ENCODE peak calls at places on chromosomes 13 and 19, in eight cellular contexts. One of them, this sample, is unnamed.

GRCh38 chr13:24038846-24039330 is 121.6 kb upstream of the SPATA13 start:
- DNase-seq in SK-N-SH: no peak
- DNase-seq in HCT116: no peak
- DNase-seq in HepG2: peak
- DNase-seq in stomach: no peak
- DNase-seq in transverse colon: peak
- DNase-seq in K562: no peak
- DNase-seq in breast epithelium: no peak
- DNase-seq in this sample: peak

GRCh38 chr13:20637811-20638210 is 65.7 kb upstream of the IL17D start:
- DNase-seq in HCT116: no peak
- DNase-seq in SK-N-SH: no peak
- DNase-seq in breast epithelium: no peak
- DNase-seq in transverse colon: no peak
- DNase-seq in K562: no peak
- DNase-seq in stomach: no peak
- DNase-seq in HepG2: no peak
- DNase-seq in this sample: no peak

GRCh38 chr13:26011996-26012688 is 39.7 kb downstream of the SHISA2 start:
- DNase-seq in breast epithelium: no peak
- DNase-seq in HepG2: no peak
- DNase-seq in transverse colon: no peak
- DNase-seq in stomach: no peak
- DNase-seq in SK-N-SH: no peak
- DNase-seq in K562: no peak
- DNase-seq in HCT116: no peak
- DNase-seq in this sample: no peak

GRCh38 chr13:23159205-23159586 is 21.6 kb upstream of the SGCG start:
- DNase-seq in SK-N-SH: peak
- DNase-seq in breast epithelium: no peak
- DNase-seq in transverse colon: no peak
- DNase-seq in stomach: no peak
- DNase-seq in K562: peak
- DNase-seq in HCT116: no peak
- DNase-seq in HepG2: peak
- DNase-seq in this sample: no peak

GRCh38 chr13:74246398-74246975 is 112.3 kb upstream of the KLF12 start:
- DNase-seq in SK-N-SH: no peak
- DNase-seq in breast epithelium: no peak
- DNase-seq in stomach: no peak
- DNase-seq in HCT116: no peak
- DNase-seq in transverse colon: no peak
- DNase-seq in HepG2: no peak
- DNase-seq in K562: no peak
- DNase-seq in this sample: no peak

GRCh38 chr13:33918199-33918932 is 100.4 kb downstream of the RFC3 start:
- DNase-seq in stomach: no peak
- DNase-seq in transverse colon: no peak
- DNase-seq in K562: no peak
- DNase-seq in HCT116: no peak
- DNase-seq in SK-N-SH: no peak
- DNase-seq in HepG2: no peak
- DNase-seq in breast epithelium: no peak
- DNase-seq in this sample: no peak

GRCh38 chr19:22515435-22515834 is 93.3 kb upstream of the ZNF98 start:
- DNase-seq in HepG2: no peak
- DNase-seq in transverse colon: no peak
- DNase-seq in HCT116: no peak
- DNase-seq in breast epithelium: no peak
- DNase-seq in stomach: no peak
- DNase-seq in K562: no peak
- DNase-seq in SK-N-SH: no peak
- DNase-seq in this sample: no peak

GRCh38 chr13:75359266-75359665 is 122.7 kb downstream of the TBC1D4 start:
- DNase-seq in K562: no peak
- DNase-seq in HCT116: peak
- DNase-seq in SK-N-SH: no peak
- DNase-seq in stomach: no peak
- DNase-seq in transverse colon: no peak
- DNase-seq in breast epithelium: no peak
- DNase-seq in HepG2: no peak
- DNase-seq in this sample: no peak

GRCh38 chr19:51681286-51681956 is 11.7 kb upstream of the SPACA6 start:
- DNase-seq in SK-N-SH: no peak
- DNase-seq in HCT116: no peak
- DNase-seq in HepG2: no peak
- DNase-seq in transverse colon: no peak
- DNase-seq in K562: no peak
- DNase-seq in stomach: no peak
- DNase-seq in breast epithelium: no peak
- DNase-seq in this sample: no peak

GRCh38 chr13:76954568-76954967 is 6.3 kb downstream of the ACOD1 start:
- DNase-seq in HepG2: no peak
- DNase-seq in breast epithelium: no peak
- DNase-seq in stomach: no peak
- DNase-seq in SK-N-SH: no peak
- DNase-seq in HCT116: no peak
- DNase-seq in transverse colon: no peak
- DNase-seq in K562: no peak
- DNase-seq in this sample: no peak

GRCh38 chr19:36257512-36257876 is 42.6 kb downstream of the ZNF146 start:
- DNase-seq in HCT116: no peak
- DNase-seq in K562: no peak
- DNase-seq in transverse colon: no peak
- DNase-seq in HepG2: no peak
- DNase-seq in breast epithelium: no peak
- DNase-seq in stomach: no peak
- DNase-seq in SK-N-SH: peak
- DNase-seq in this sample: no peak

GRCh38 chr13:78830508-78830907 is 171.6 kb upstream of the OBI1 start:
- DNase-seq in HepG2: no peak
- DNase-seq in K562: no peak
- DNase-seq in HCT116: no peak
- DNase-seq in stomach: no peak
- DNase-seq in breast epithelium: no peak
- DNase-seq in SK-N-SH: no peak
- DNase-seq in transverse colon: no peak
- DNase-seq in this sample: no peak
- TF ChIP-seq POLR2AphosphoS5 in HepG2: no peak
- TF ChIP-seq POLR2AphosphoS5 in K562: no peak
- TF ChIP-seq POLR2AphosphoS5 in HCT116: no peak
- TF ChIP-seq POLR2AphosphoS5 in stomach: no peak
- TF ChIP-seq POLR2AphosphoS5 in breast epithelium: no peak
- TF ChIP-seq POLR2AphosphoS5 in SK-N-SH: no peak
- TF ChIP-seq POLR2AphosphoS5 in transverse colon: no peak
- TF ChIP-seq POLR2AphosphoS5 in this sample: no peak

GRCh38 chr13:102571075-102571474 is 25.7 kb upstream of the TPP2 start:
- DNase-seq in K562: no peak
- DNase-seq in transverse colon: no peak
- DNase-seq in SK-N-SH: peak
- DNase-seq in breast epithelium: no peak
- DNase-seq in stomach: no peak
- DNase-seq in HCT116: no peak
- DNase-seq in HepG2: peak
- DNase-seq in this sample: no peak
- TF ChIP-seq CTCF in K562: peak
- TF ChIP-seq CTCF in transverse colon: no peak
- TF ChIP-seq CTCF in SK-N-SH: no peak
- TF ChIP-seq CTCF in breast epithelium: no peak
- TF ChIP-seq CTCF in stomach: no peak
- TF ChIP-seq CTCF in HCT116: peak
- TF ChIP-seq CTCF in HepG2: peak
- TF ChIP-seq CTCF in this sample: no peak

DNA sequence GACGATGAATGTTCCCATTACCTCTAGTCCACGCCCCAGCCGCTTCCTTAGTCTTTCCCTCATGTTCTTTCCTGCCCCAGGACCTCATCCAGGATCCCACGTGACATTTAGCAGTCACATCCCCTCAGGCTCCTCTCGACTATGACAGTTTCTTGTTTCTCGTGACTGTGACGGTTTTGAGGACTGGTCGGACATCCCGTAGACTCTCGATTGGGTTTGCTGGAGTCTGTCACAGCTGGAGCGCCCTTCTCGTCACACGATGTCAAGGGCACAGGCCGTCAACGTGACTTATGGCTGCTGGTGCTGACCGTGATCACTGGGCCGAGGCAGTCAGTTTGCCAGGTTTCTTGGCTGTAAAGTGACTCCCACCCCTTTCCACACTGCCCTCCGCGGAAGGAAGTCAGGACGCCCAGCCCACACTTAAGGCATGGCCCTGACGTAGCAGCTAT is 22.8 kb downstream of the ELAVL1 start:
- DNase-seq in stomach: no peak
- DNase-seq in HepG2: no peak
- DNase-seq in SK-N-SH: no peak
- DNase-seq in transverse colon: no peak
- DNase-seq in breast epithelium: no peak
- DNase-seq in K562: no peak
- DNase-seq in HCT116: no peak
- DNase-seq in this sample: no peak
- TF ChIP-seq POLR2AphosphoS5 in stomach: no peak
- TF ChIP-seq POLR2AphosphoS5 in HepG2: no peak
- TF ChIP-seq POLR2AphosphoS5 in SK-N-SH: no peak
- TF ChIP-seq POLR2AphosphoS5 in transverse colon: no peak
- TF ChIP-seq POLR2AphosphoS5 in breast epithelium: no peak
- TF ChIP-seq POLR2AphosphoS5 in K562: no peak
- TF ChIP-seq POLR2AphosphoS5 in HCT116: no peak
- TF ChIP-seq POLR2AphosphoS5 in this sample: peak

DNA sequence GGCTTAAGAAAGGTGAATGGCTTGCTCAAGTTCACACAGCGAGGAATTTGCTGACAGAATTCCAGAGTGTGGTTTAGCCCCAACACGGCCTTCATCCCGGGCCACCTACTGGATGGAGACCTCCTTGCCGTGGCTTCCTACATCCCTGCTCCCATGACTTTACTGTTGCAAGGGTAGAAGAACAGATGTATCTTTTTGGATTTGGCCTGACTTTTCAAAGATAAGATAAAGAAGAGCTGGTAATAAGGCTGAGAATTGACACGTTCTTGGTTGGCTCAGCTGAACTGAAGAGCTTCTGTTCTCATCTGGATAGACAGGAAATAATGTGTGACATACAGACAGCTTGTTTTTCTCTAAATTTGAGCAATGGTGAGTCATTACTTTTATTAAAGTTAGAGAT is 113.1 kb downstream of the KLF5 start:
- DNase-seq in transverse colon: no peak
- DNase-seq in stomach: no peak
- DNase-seq in breast epithelium: no peak
- DNase-seq in HepG2: no peak
- DNase-seq in K562: no peak
- DNase-seq in HCT116: no peak
- DNase-seq in SK-N-SH: no peak
- DNase-seq in this sample: no peak
- TF ChIP-seq CTCF in transverse colon: no peak
- TF ChIP-seq CTCF in stomach: no peak
- TF ChIP-seq CTCF in breast epithelium: no peak
- TF ChIP-seq CTCF in HepG2: peak
- TF ChIP-seq CTCF in K562: no peak
- TF ChIP-seq CTCF in HCT116: peak
- TF ChIP-seq CTCF in SK-N-SH: peak
- TF ChIP-seq CTCF in this sample: no peak

DNA sequence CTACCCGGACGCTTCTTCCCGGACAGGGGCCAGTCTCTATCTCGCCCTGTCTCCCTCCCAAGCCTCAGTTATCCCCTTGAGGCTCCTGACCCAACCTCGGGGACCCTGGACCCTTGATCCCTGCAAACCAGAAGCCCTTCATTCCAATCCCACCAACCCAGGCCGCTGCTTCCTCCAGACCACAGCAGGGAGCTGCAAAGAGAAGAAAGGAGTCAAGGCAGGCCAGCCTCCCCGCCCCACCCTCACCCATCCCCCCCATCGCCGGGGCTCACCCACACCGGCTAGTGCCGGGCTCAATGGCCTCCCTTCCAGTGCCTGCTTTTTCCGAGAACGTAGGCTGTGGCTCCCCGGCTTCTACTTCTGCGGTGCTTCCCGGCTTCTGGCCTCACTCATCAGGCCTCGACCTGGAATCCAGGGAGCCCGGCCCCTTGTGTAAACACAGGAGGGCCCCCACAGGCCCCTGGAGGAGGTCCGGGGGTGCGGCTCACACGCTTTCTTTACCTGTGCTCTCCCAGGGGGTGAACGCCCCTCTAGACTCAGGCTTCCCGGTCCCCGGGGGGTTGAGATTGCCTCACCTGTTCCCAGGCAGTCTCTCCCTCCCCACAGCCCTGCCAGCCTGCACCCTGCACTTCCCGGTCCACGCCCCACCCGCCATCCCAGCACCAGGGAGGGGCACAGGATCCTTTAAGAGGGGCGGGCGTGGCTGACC is at the start of gene FAM83E:
- DNase-seq in stomach: peak
- DNase-seq in HepG2: no peak
- DNase-seq in K562: peak
- DNase-seq in transverse colon: peak
- DNase-seq in breast epithelium: no peak
- DNase-seq in HCT116: no peak
- DNase-seq in SK-N-SH: no peak
- DNase-seq in this sample: peak
- TF ChIP-seq POLR2AphosphoS5 in stomach: peak
- TF ChIP-seq POLR2AphosphoS5 in HepG2: no peak
- TF ChIP-seq POLR2AphosphoS5 in K562: peak
- TF ChIP-seq POLR2AphosphoS5 in transverse colon: peak
- TF ChIP-seq POLR2AphosphoS5 in breast epithelium: no peak
- TF ChIP-seq POLR2AphosphoS5 in HCT116: peak
- TF ChIP-seq POLR2AphosphoS5 in SK-N-SH: no peak
- TF ChIP-seq POLR2AphosphoS5 in this sample: peak

DNA sequence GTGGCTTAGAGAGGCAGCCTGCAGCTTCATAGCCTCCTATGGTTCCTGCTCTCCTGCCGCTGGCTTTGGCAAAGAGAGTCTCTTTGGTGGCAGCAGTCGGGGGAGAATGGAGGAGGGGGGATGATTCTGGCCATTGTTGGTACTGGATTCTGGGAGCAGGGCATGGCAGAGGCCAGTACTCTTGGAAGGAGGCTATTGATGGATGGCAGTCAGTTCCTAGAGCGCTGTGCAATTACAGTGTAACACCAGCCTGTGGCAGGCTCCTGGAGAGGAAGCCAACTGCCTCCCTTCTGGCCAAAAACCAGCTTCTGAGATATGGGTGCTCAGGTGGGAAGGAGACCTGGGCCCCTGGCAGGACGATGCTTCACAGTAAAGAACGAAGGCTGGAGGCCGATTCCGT is 47.9 kb upstream of the TMTC4 start:
- DNase-seq in K562: no peak
- DNase-seq in stomach: no peak
- DNase-seq in SK-N-SH: no peak
- DNase-seq in HepG2: no peak
- DNase-seq in breast epithelium: no peak
- DNase-seq in transverse colon: no peak
- DNase-seq in HCT116: no peak
- DNase-seq in this sample: no peak
- TF ChIP-seq CTCF in K562: no peak
- TF ChIP-seq CTCF in stomach: no peak
- TF ChIP-seq CTCF in SK-N-SH: no peak
- TF ChIP-seq CTCF in HepG2: peak
- TF ChIP-seq CTCF in breast epithelium: no peak
- TF ChIP-seq CTCF in transverse colon: no peak
- TF ChIP-seq CTCF in HCT116: no peak
- TF ChIP-seq CTCF in this sample: no peak

GRCh38 chr19:17390665-17391370 is 3.2 kb downstream of the CCDC194 start:
- DNase-seq in K562: peak
- DNase-seq in HepG2: peak
- DNase-seq in SK-N-SH: peak
- DNase-seq in breast epithelium: peak
- DNase-seq in stomach: peak
- DNase-seq in transverse colon: peak
- DNase-seq in HCT116: peak
- DNase-seq in this sample: peak
- TF ChIP-seq POLR2AphosphoS5 in K562: no peak
- TF ChIP-seq POLR2AphosphoS5 in HepG2: no peak
- TF ChIP-seq POLR2AphosphoS5 in SK-N-SH: no peak
- TF ChIP-seq POLR2AphosphoS5 in breast epithelium: no peak
- TF ChIP-seq POLR2AphosphoS5 in stomach: peak
- TF ChIP-seq POLR2AphosphoS5 in transverse colon: no peak
- TF ChIP-seq POLR2AphosphoS5 in HCT116: peak
- TF ChIP-seq POLR2AphosphoS5 in this sample: peak